ENCODE peak calls at places on chromosome X, in eight cellular contexts. N, Z, P, A, W, V, C and R are unnamed samples.

GRCh38 chrX:19659929-19660328 is 144.6 kb upstream of the MAP3K15 start:
- DNase-seq in Z (no peak), N (no peak), P (no peak), V (no peak), A (no peak), W (no peak), C (no peak), R (no peak)

GRCh38 chrX:101265869-101266428 is 25.2 kb downstream of the TAF7L start:
- DNase-seq in V (no peak), C (peak), Z (peak), W (no peak), P (no peak), N (no peak), A (no peak), R (peak)

GRCh38 chrX:426881-427280 is 40.2 kb upstream of the PPP2R3B start:
- DNase-seq in W (no peak), N (no peak), Z (no peak), A (no peak), P (no peak), C (no peak), V (no peak), R (no peak)

GRCh38 chrX:12076046-12076445 is 62.2 kb upstream of the FRMPD4 start:
- DNase-seq in N (no peak), P (no peak), A (no peak), V (no peak), C (no peak), W (no peak), Z (no peak), R (peak)

GRCh38 chrX:110442631-110443030 is 84.0 kb downstream of the RTL9 start:
- DNase-seq in V (no peak), W (no peak), C (peak), Z (no peak), N (no peak), A (no peak), P (no peak), R (peak)

GRCh38 chrX:17788439-17788838 is 51.1 kb downstream of the SCML1 start:
- DNase-seq in Z (no peak), C (no peak), V (no peak), N (no peak), P (peak), W (peak), A (peak), R (peak)

GRCh38 chrX:28756175-28756574 is 168.9 kb downstream of the IL1RAPL1 start:
- DNase-seq in Z (no peak), C (no peak), P (no peak), V (no peak), W (no peak), A (no peak), N (no peak), R (no peak)

GRCh38 chrX:65596270-65596669 is 61.7 kb upstream of the LAS1L start:
- DNase-seq in W (no peak), C (peak), Z (no peak), A (peak), V (no peak), P (no peak), N (no peak), R (peak)

GRCh38 chrX:41300758-41301437 is 33.1 kb upstream of the DDX3X start:
- DNase-seq in N (no peak), C (peak), A (no peak), P (no peak), Z (no peak), W (no peak), V (no peak), R (peak)

GRCh38 chrX:1093112-1093511 is 119.3 kb downstream of the CRLF2 start:
- DNase-seq in Z (no peak), P (no peak), W (no peak), C (no peak), A (no peak), N (no peak), V (no peak), R (no peak)

GRCh38 chrX:42135583-42136228 is 212.4 kb upstream of the CASK start:
- DNase-seq in N (no peak), Z (no peak), C (no peak), V (no peak), P (no peak), W (no peak), A (no peak), R (no peak)

GRCh38 chrX:138018145-138018799 is 452.3 kb downstream of the ZIC3 start:
- DNase-seq in W (no peak), N (no peak), P (no peak), Z (no peak), V (no peak), C (no peak), A (no peak), R (no peak)

GRCh38 chrX:116267511-116268040 is 97.0 kb downstream of the AGTR2 start:
- DNase-seq in V (no peak), N (no peak), C (no peak), A (no peak), W (no peak), P (no peak), Z (no peak), R (peak)

GRCh38 chrX:129771266-129771995 is 8.3 kb upstream of the SASH3 start:
- DNase-seq in Z (no peak), C (no peak), P (no peak), N (no peak), W (no peak), V (no peak), A (no peak), R (no peak)

GRCh38 chrX:40066700-40067099 is 31.1 kb downstream of the BCOR start:
- DNase-seq in Z (no peak), C (no peak), A (no peak), V (no peak), P (no peak), W (no peak), N (no peak), R (no peak)

GRCh38 chrX:149522914-149523313 is 17.8 kb upstream of the IDS start:
- DNase-seq in C (peak), N (no peak), Z (no peak), P (no peak), A (no peak), V (no peak), W (no peak), R (no peak)

GRCh38 chrX:110146521-110146920 is 143.6 kb downstream of the TMEM164 start:
- DNase-seq in A (no peak), W (no peak), C (peak), P (peak), N (no peak), V (peak), Z (peak), R (peak)

GRCh38 chrX:129540068-129540653 is at the start of gene OCRL:
- DNase-seq in Z (peak), N (peak), W (peak), C (peak), P (peak), V (no peak), A (peak), R (peak)

GRCh38 chrX:110966839-110967238 is 129.2 kb upstream of the PAK3 start:
- DNase-seq in V (no peak), W (no peak), C (no peak), N (no peak), P (no peak), Z (no peak), A (no peak), R (peak)

GRCh38 chrX:41293269-41293668 is 40.7 kb upstream of the DDX3X start:
- DNase-seq in C (no peak), V (no peak), W (peak), P (peak), Z (no peak), A (no peak), N (no peak), R (no peak)

GRCh38 chrX:125778256-125778655 is 387.8 kb downstream of the DCAF12L2 start:
- DNase-seq in V (no peak), C (no peak), P (no peak), Z (no peak), N (no peak), W (no peak), A (no peak), R (no peak)

GRCh38 chrX:13064599-13065143 is 20.3 kb upstream of the FAM9C start:
- DNase-seq in V (no peak), N (no peak), P (no peak), W (no peak), Z (no peak), A (no peak), C (peak), R (peak)

GRCh38 chrX:10932842-10933440 is 178.2 kb upstream of the HCCS start:
- DNase-seq in V (no peak), A (no peak), C (no peak), N (no peak), P (no peak), Z (no peak), W (no peak), R (peak)

GRCh38 chrX:115372026-115372610 is 82.6 kb downstream of the LUZP4 start:
- DNase-seq in W (no peak), P (no peak), N (no peak), C (peak), A (no peak), Z (no peak), V (no peak), R (peak)

GRCh38 chrX:43976216-43976615 is 3.0 kb upstream of the NDP start:
- DNase-seq in C (no peak), A (no peak), P (no peak), V (no peak), N (no peak), W (no peak), Z (no peak), R (no peak)

GRCh38 chrX:151921866-151922265 is 9.2 kb downstream of the MAGEA4 start:
- DNase-seq in Z (no peak), C (no peak), V (no peak), W (no peak), A (no peak), N (no peak), P (no peak), R (no peak)

GRCh38 chrX:15564981-15565579 is 35.7 kb downstream of the ACE2 start:
- DNase-seq in C (no peak), W (peak), P (peak), N (peak), Z (peak), V (peak), A (peak), R (peak)

GRCh38 chrX:121308276-121308805 is 260.9 kb downstream of the GLUD2 start:
- DNase-seq in V (peak), P (peak), W (no peak), N (no peak), C (peak), A (peak), Z (peak), R (peak)

GRCh38 chrX:69107231-69107739 is 58.0 kb downstream of the PJA1 start:
- DNase-seq in V (no peak), Z (no peak), C (no peak), N (no peak), A (no peak), W (no peak), P (no peak), R (no peak)

GRCh38 chrX:136694491-136695087 is 46.6 kb downstream of the CD40LG start:
- DNase-seq in Z (peak), A (no peak), V (peak), C (peak), N (no peak), P (peak), W (peak), R (peak)